ENCODE peak calls at places on chromosomes 13 and 19, in eight cellular contexts. C, Q, Z, O, I, L, X and D are unnamed samples.

GRCh38 chr13:19239114-19239860 is 57.7 kb upstream of the TUBA3C start:
- DNase-seq in L (no peak), Z (no peak), O (no peak), C (no peak), X (no peak), I (no peak), Q (no peak), D (no peak)

GRCh38 chr19:54517483-54517882 is 14.9 kb downstream of the LAIR2 start:
- DNase-seq in O (peak), X (peak), Q (peak), C (no peak), I (peak), Z (no peak), L (peak), D (peak)

GRCh38 chr13:48998893-48999292 is 23.2 kb downstream of the FNDC3A start:
- DNase-seq in Z (no peak), I (no peak), O (no peak), C (no peak), Q (no peak), X (no peak), L (no peak), D (no peak)

GRCh38 chr13:51733656-51734334 is 70.2 kb downstream of the DHRS12 start:
- DNase-seq in I (no peak), Z (no peak), Q (no peak), X (no peak), L (no peak), C (no peak), O (peak), D (no peak)

GRCh38 chr13:110520431-110521295 is 40.9 kb downstream of the RAB20 start:
- DNase-seq in C (no peak), Z (peak), I (no peak), O (no peak), X (no peak), Q (no peak), L (no peak), D (no peak)

GRCh38 chr13:32033744-32034143 is 2.2 kb downstream of the FRY start:
- DNase-seq in Z (no peak), O (no peak), Q (no peak), C (no peak), X (no peak), I (no peak), L (no peak), D (no peak)

GRCh38 chr13:111462221-111462764 is 141.9 kb downstream of the TEX29 start:
- DNase-seq in Z (no peak), I (no peak), O (no peak), X (no peak), C (no peak), L (no peak), Q (no peak), D (no peak)

GRCh38 chr19:19474950-19475781 is 40.2 kb downstream of the TSSK6 start:
- DNase-seq in Z (no peak), Q (no peak), L (no peak), C (no peak), O (no peak), I (no peak), X (no peak), D (no peak)

GRCh38 chr13:38530492-38530891 is 156.4 kb upstream of the FREM2 start:
- DNase-seq in X (no peak), I (no peak), O (peak), Q (no peak), C (no peak), Z (peak), L (no peak), D (no peak)

GRCh38 chr19:28148554-28148953 is 1064.4 kb downstream of the UQCRFS1 start:
- DNase-seq in Q (no peak), C (no peak), O (no peak), X (no peak), L (no peak), I (no peak), Z (no peak), D (no peak)

GRCh38 chr19:21322528-21322927 is 6.7 kb downstream of the ZNF708 start:
- DNase-seq in O (no peak), C (no peak), L (no peak), Z (no peak), I (no peak), Q (no peak), X (no peak), D (no peak)

GRCh38 chr13:50526771-50527567 is 316.5 kb downstream of the DLEU7 start:
- DNase-seq in C (no peak), Z (no peak), L (peak), Q (no peak), X (no peak), I (no peak), O (no peak), D (no peak)

GRCh38 chr13:95500136-95500718 is 52.3 kb upstream of the CLDN10 start:
- DNase-seq in Z (no peak), Q (no peak), C (no peak), O (no peak), L (no peak), X (no peak), I (no peak), D (no peak)

GRCh38 chr19:33713194-33713593 is 83.5 kb upstream of the KCTD15 start:
- DNase-seq in L (no peak), Q (no peak), I (no peak), Z (no peak), O (no peak), X (no peak), C (no peak), D (no peak)

GRCh38 chr19:3656073-3656746 is 29.6 kb upstream of the CACTIN start:
- DNase-seq in Q (no peak), C (no peak), I (no peak), L (no peak), Z (no peak), O (no peak), X (no peak), D (no peak)

GRCh38 chr13:95535243-95535642 is 17.3 kb upstream of the CLDN10 start:
- DNase-seq in Q (no peak), L (no peak), X (no peak), C (no peak), I (no peak), Z (peak), O (no peak), D (no peak)

GRCh38 chr13:75196112-75196855 is 285.7 kb downstream of the TBC1D4 start:
- DNase-seq in L (no peak), C (no peak), O (no peak), Q (no peak), Z (peak), I (no peak), X (no peak), D (peak)

GRCh38 chr19:57056972-57057371 is 62.8 kb upstream of the USP29 start:
- DNase-seq in X (no peak), Z (no peak), C (no peak), Q (no peak), L (no peak), I (no peak), O (no peak), D (no peak)

GRCh38 chr13:110131424-110131823 is 175.5 kb downstream of the COL4A1 start:
- DNase-seq in Q (no peak), O (no peak), X (no peak), L (no peak), C (no peak), Z (no peak), I (no peak), D (no peak)

GRCh38 chr13:53142301-53142700 is 113.7 kb downstream of the OLFM4 start:
- DNase-seq in I (no peak), C (no peak), Z (no peak), O (no peak), X (no peak), Q (no peak), L (no peak), D (no peak)

GRCh38 chr13:109875746-109876145 is 89.4 kb upstream of the IRS2 start:
- DNase-seq in Q (no peak), C (no peak), X (no peak), I (no peak), O (no peak), L (no peak), Z (no peak), D (no peak)

GRCh38 chr13:46831588-46832194 is 34.7 kb upstream of the ESD start:
- DNase-seq in Z (peak), C (peak), X (no peak), I (peak), Q (no peak), L (peak), O (peak), D (peak)

GRCh38 chr19:53958168-53958571 is 4.6 kb upstream of the CACNG8 start:
- DNase-seq in Q (no peak), X (no peak), L (no peak), O (peak), Z (no peak), I (no peak), C (no peak), D (no peak)

GRCh38 chr19:53388168-53388567 is 6.8 kb upstream of the ZNF765 start:
- DNase-seq in L (no peak), X (no peak), C (no peak), I (no peak), O (no peak), Q (no peak), Z (no peak), D (no peak)

GRCh38 chr19:4052114-4052992 is 14.3 kb downstream of the ZBTB7A start:
- DNase-seq in X (no peak), L (no peak), I (no peak), O (no peak), C (no peak), Z (no peak), Q (no peak), D (peak)

GRCh38 chr19:35295792-35296462 is 4.0 kb downstream of the MAG start:
- DNase-seq in L (peak), X (no peak), Q (no peak), Z (no peak), O (peak), I (peak), C (no peak), D (no peak)

GRCh38 chr13:105159794-105160193 is 1375.7 kb downstream of the EFNB2 start:
- DNase-seq in C (no peak), I (no peak), X (no peak), Z (no peak), O (no peak), Q (no peak), L (no peak), D (no peak)

GRCh38 chr19:49614096-49614857 is 23.3 kb downstream of the PRR12 start:
- DNase-seq in X (no peak), O (no peak), Z (peak), C (peak), I (no peak), L (no peak), Q (no peak), D (no peak)

GRCh38 chr13:47708386-47708785 is 292.7 kb downstream of the SUCLA2 start:
- DNase-seq in C (no peak), O (no peak), Q (no peak), Z (no peak), X (no peak), I (no peak), L (no peak), D (no peak)

GRCh38 chr19:45882652-45883585 is 3.0 kb downstream of the IRF2BP1 start:
- DNase-seq in Q (peak), L (peak), I (peak), C (peak), Z (peak), X (peak), O (peak), D (peak)

GRCh38 chr19:45069056-45069455 is 7.2 kb downstream of the ZNF296 start:
- DNase-seq in X (no peak), O (no peak), Z (no peak), C (no peak), L (no peak), I (no peak), Q (no peak), D (no peak)

GRCh38 chr19:33468361-33469170 is 53.0 kb downstream of the PEPD start:
- DNase-seq in X (no peak), C (no peak), Q (no peak), O (no peak), I (no peak), Z (no peak), L (no peak), D (no peak)

GRCh38 chr13:24906268-24906667 is 142.3 kb downstream of the RNF17 start:
- DNase-seq in Q (no peak), X (no peak), Z (no peak), L (no peak), I (no peak), O (no peak), C (no peak), D (no peak)

GRCh38 chr13:113528101-113528797 is 37.7 kb upstream of the DCUN1D2 start:
- DNase-seq in L (no peak), C (no peak), Q (no peak), I (no peak), X (no peak), Z (no peak), O (peak), D (no peak)

GRCh38 chr13:107625648-107626047 is 589.7 kb downstream of the LIG4 start:
- DNase-seq in O (no peak), X (no peak), C (no peak), I (no peak), L (no peak), Q (no peak), Z (no peak), D (no peak)

GRCh38 chr13:31862828-31863227 is 123.5 kb downstream of the RXFP2 start:
- DNase-seq in I (no peak), Q (no peak), L (no peak), O (no peak), X (no peak), C (no peak), Z (no peak), D (no peak)